ENCODE peak calls at places on chromosomes 6 and 20, in four cellular contexts. A, V, G and P are unnamed samples.
A peak's percentile ranks its signal among the peaks of the same experiment; 100 is the strongest.

GRCh38 chr6:116695398-116695797 is 14.4 kb downstream of the KPNA5 start:
- DNase-seq in V (no peak), A (no peak), G (no peak), P (no peak)

GRCh38 chr6:71489736-71490135 is 201.1 kb downstream of the OGFRL1 start:
- DNase-seq in V (no peak), A (no peak), G (peak; percentile 83), P (no peak)

GRCh38 chr6:2725999-2726567 is 24.6 kb downstream of the MYLK4 start:
- DNase-seq in G (no peak), V (no peak), A (no peak), P (no peak)

GRCh38 chr6:1222426-1223311 is 89.2 kb upstream of the FOXQ1 start:
- DNase-seq in V (no peak), G (no peak), A (no peak), P (no peak)

GRCh38 chr6:99993533-99994251 is at the start of gene MCHR2:
- DNase-seq in V (peak; percentile 57), A (no peak), G (no peak), P (no peak)

GRCh38 chr6:126170875-126171489 is 168.9 kb upstream of the CENPW start:
- DNase-seq in G (no peak), V (no peak), A (no peak), P (no peak)

GRCh38 chr6:139187489-139187888 is 52.6 kb downstream of the HECA start:
- DNase-seq in G (no peak), A (no peak), V (no peak), P (no peak)

GRCh38 chr6:145427232-145427631 is 308.1 kb downstream of the EPM2A start:
- DNase-seq in G (no peak), A (no peak), V (no peak), P (no peak)

GRCh38 chr6:28401172-28401571 is 1.6 kb upstream of the ZSCAN12 start:
- DNase-seq in G (no peak), A (no peak), V (no peak), P (no peak)

GRCh38 chr6:169044376-169045230 is 209.0 kb downstream of the THBS2 start:
- DNase-seq in A (no peak), V (peak; percentile 51), G (no peak), P (no peak)

GRCh38 chr20:40551125-40551530 is 137.9 kb downstream of the MAFB start:
- DNase-seq in G (no peak), A (no peak), V (no peak), P (no peak)

GRCh38 chr6:13217206-13217905 is 111.0 kb downstream of the TBC1D7 start:
- DNase-seq in G (no peak), A (no peak), V (no peak), P (no peak)

GRCh38 chr20:36035720-36036119 is 67.3 kb downstream of the CNBD2 start:
- DNase-seq in V (no peak), A (no peak), G (peak; percentile 9), P (no peak)

GRCh38 chr6:111984081-111984480 is 69.8 kb upstream of the CCN6 start:
- DNase-seq in V (no peak), A (no peak), G (no peak), P (no peak)

GRCh38 chr6:104700371-104701185 is 159.1 kb downstream of the HACE1 start:
- DNase-seq in G (peak; percentile 63), A (no peak), V (no peak), P (no peak)

GRCh38 chr6:25153079-25153478 is 126.1 kb upstream of the CARMIL1 start:
- DNase-seq in A (no peak), G (no peak), V (no peak), P (no peak)

GRCh38 chr6:103750603-103751002 is 1109.1 kb downstream of the HACE1 start:
- DNase-seq in A (no peak), V (no peak), G (no peak), P (no peak)

GRCh38 chr6:157597461-157598312 is 216.7 kb downstream of the ZDHHC14 start:
- DNase-seq in A (no peak), G (no peak), V (no peak), P (peak; percentile 36)

GRCh38 chr20:46199198-46199597 is 81.1 kb downstream of the CD40 start:
- DNase-seq in G (no peak), A (no peak), V (no peak), P (no peak)

GRCh38 chr6:166465671-166466087 is 82.9 kb upstream of the MPC1 start:
- DNase-seq in G (no peak), V (no peak), A (no peak), P (no peak)

GRCh38 chr6:30884521-30885480 is 482 bp downstream of the DDR1 start:
- DNase-seq in G (no peak), V (peak; percentile 74), A (no peak), P (peak; percentile 28)

GRCh38 chr20:56953055-56953586 is 313.3 kb downstream of the BMP7 start:
- DNase-seq in V (no peak), A (no peak), G (no peak), P (no peak)

GRCh38 chr6:166435574-166435973 is 52.8 kb upstream of the MPC1 start:
- DNase-seq in G (no peak), V (no peak), A (peak; percentile 42), P (no peak)

GRCh38 chr6:45421700-45422540 is 44.2 kb upstream of the SUPT3H start:
- DNase-seq in G (no peak), A (peak; percentile 19), V (peak; percentile 79), P (peak; percentile 41)

GRCh38 chr6:15325540-15325955 is 79.7 kb downstream of the JARID2 start:
- DNase-seq in V (no peak), G (no peak), A (no peak), P (no peak)

GRCh38 chr6:15326072-15326614 is 80.3 kb downstream of the JARID2 start:
- DNase-seq in G (no peak), A (no peak), V (no peak), P (no peak)

GRCh38 chr6:15324427-15324985 is 78.6 kb downstream of the JARID2 start:
- DNase-seq in A (no peak), G (no peak), V (no peak), P (no peak)

GRCh38 chr6:15329154-15329781 is 83.4 kb downstream of the JARID2 start:
- DNase-seq in G (peak; percentile 57), A (no peak), V (no peak), P (no peak)

GRCh38 chr6:15327271-15327670 is 81.4 kb downstream of the JARID2 start:
- DNase-seq in G (no peak), A (peak; percentile 51), V (no peak), P (no peak)
- TF ChIP-seq CTCF in G (peak; percentile 26), A (peak; percentile 15), V (no peak), P (peak; percentile 14)

GRCh38 chr20:38924718-38925117 is 1.5 kb upstream of the FAM83D start:
- DNase-seq in A (no peak), G (no peak), V (no peak), P (no peak)

GRCh38 chr20:38927902-38928578 is 1.8 kb downstream of the FAM83D start:
- DNase-seq in G (no peak), V (no peak), A (no peak), P (no peak)

GRCh38 chr20:38926934-38927616 is 858 bp downstream of the FAM83D start:
- DNase-seq in G (no peak), V (no peak), A (no peak), P (no peak)

GRCh38 chr20:38930242-38930569 is 4.0 kb downstream of the FAM83D start:
- DNase-seq in A (no peak), G (no peak), V (no peak), P (no peak)

DNA sequence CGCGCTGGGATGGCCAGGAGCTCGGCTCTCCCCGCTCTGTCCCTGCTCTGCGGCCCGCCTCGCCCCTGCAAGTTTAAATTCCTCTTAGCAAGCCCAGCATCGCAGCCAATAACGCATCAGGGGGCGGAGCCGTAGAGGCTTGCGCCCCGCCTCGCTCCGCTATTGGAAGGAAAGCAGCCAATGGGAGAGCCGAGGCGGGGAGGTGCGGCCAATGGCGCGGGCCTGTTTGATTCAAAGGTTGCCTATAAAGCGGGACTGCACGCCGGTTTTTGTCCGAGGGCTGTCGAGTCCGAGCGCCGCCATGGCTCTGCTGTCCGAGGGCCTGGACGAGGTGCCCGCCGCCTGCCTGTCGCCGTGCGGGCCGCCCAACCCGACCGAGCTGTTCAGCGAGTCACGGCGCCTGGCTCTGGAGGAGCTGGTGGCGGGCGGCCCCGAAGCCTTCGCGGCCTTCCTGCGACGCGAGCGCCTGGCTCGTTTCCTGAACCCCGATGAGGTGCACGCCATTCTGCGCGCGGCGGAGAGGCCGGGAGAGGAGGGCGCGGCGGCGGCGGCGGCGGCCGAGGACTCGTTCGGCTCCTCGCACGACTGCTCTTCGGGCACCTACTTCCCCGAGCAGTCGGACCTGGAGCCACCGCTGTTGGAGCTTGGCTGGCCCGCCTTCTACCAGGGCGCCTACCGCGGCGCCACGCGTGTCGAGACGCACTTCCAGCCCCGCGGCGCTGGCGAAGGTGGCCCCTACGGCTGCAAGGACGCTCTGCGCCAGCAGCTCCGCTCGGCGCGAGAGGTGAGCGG is at the start of gene FAM83D:
- DNase-seq in A (peak; percentile 92), G (peak; percentile 92), V (peak; percentile 96), P (peak; percentile 88)
- TF ChIP-seq CTCF in A (peak; percentile 43), G (no peak), V (no peak), P (no peak)

GRCh38 chr20:35004051-35004725 is 48.5 kb downstream of the MYH7B start:
- DNase-seq in G (no peak), A (no peak), V (peak; percentile 53), P (no peak)

GRCh38 chr20:35000922-35001595 is 45.4 kb downstream of the MYH7B start:
- DNase-seq in G (no peak), V (no peak), A (no peak), P (no peak)

GRCh38 chr20:35001596-35002362 is 46.1 kb downstream of the MYH7B start:
- DNase-seq in V (no peak), G (no peak), A (no peak), P (no peak)

GRCh38 chr20:35003211-35004031 is 47.8 kb downstream of the MYH7B start:
- DNase-seq in V (peak; percentile 48), G (no peak), A (no peak), P (no peak)

GRCh38 chr20:35002426-35003210 is 47.0 kb downstream of the MYH7B start:
- DNase-seq in V (no peak), G (no peak), A (no peak), P (no peak)
- TF ChIP-seq CTCF in V (no peak), G (no peak), A (no peak), P (peak; percentile 17)

GRCh38 chr20:22490287-22491187 is 93.8 kb downstream of the FOXA2 start:
- DNase-seq in V (peak; percentile 84), G (peak; percentile 43), A (no peak), P (no peak)
- TF ChIP-seq CTCF in V (no peak), G (peak; percentile 11), A (no peak), P (no peak)